ENCODE peak calls at places on chromosomes 11 and 22, in nine cellular contexts. One of them, this sample, is unnamed.

GRCh38 chr11:106288988-106289387 is 211.5 kb downstream of the AASDHPPT start:
- DNase-seq in lower leg skin: no peak
- DNase-seq in H7: no peak
- DNase-seq in kidney epithelial cell: no peak
- DNase-seq in stimulated activated CD4-positive, alpha-beta T cell treated with anti-CD3 and anti-CD28 coated beads, Interleukin-2, amount 100 ng/mL, for 48 hours: no peak
- DNase-seq in HTR-8/SVneo: no peak
- DNase-seq in anterior cingulate cortex: no peak
- DNase-seq in sigmoid colon: no peak
- DNase-seq in activated naive CD4-positive, alpha-beta T cell treated with Interleukin-2 at 50 U/mL for 16 hours: no peak
- DNase-seq in this sample: no peak

GRCh38 chr11:56950510-56950909 is 38.2 kb upstream of the OR5AK2 start:
- DNase-seq in sigmoid colon: no peak
- DNase-seq in HTR-8/SVneo: no peak
- DNase-seq in lower leg skin: no peak
- DNase-seq in anterior cingulate cortex: no peak
- DNase-seq in stimulated activated CD4-positive, alpha-beta T cell treated with anti-CD3 and anti-CD28 coated beads, Interleukin-2, amount 100 ng/mL, for 48 hours: no peak
- DNase-seq in H7: no peak
- DNase-seq in kidney epithelial cell: no peak
- DNase-seq in activated naive CD4-positive, alpha-beta T cell treated with Interleukin-2 at 50 U/mL for 16 hours: no peak
- DNase-seq in this sample: no peak

GRCh38 chr11:68009391-68010000 is 631 bp upstream of the ALDH3B1 start:
- DNase-seq in HTR-8/SVneo: no peak
- DNase-seq in lower leg skin: no peak
- DNase-seq in stimulated activated CD4-positive, alpha-beta T cell treated with anti-CD3 and anti-CD28 coated beads, Interleukin-2, amount 100 ng/mL, for 48 hours: no peak
- DNase-seq in H7: no peak
- DNase-seq in anterior cingulate cortex: no peak
- DNase-seq in kidney epithelial cell: no peak
- DNase-seq in activated naive CD4-positive, alpha-beta T cell treated with Interleukin-2 at 50 U/mL for 16 hours: no peak
- DNase-seq in sigmoid colon: no peak
- DNase-seq in this sample: peak

GRCh38 chr11:126214446-126215240 is 3.1 kb downstream of the FAM118B start:
- DNase-seq in anterior cingulate cortex: no peak
- DNase-seq in HTR-8/SVneo: no peak
- DNase-seq in sigmoid colon: no peak
- DNase-seq in kidney epithelial cell: no peak
- DNase-seq in activated naive CD4-positive, alpha-beta T cell treated with Interleukin-2 at 50 U/mL for 16 hours: no peak
- DNase-seq in lower leg skin: no peak
- DNase-seq in H7: no peak
- DNase-seq in stimulated activated CD4-positive, alpha-beta T cell treated with anti-CD3 and anti-CD28 coated beads, Interleukin-2, amount 100 ng/mL, for 48 hours: no peak
- DNase-seq in this sample: no peak

GRCh38 chr11:65663634-65664200 is 1.0 kb upstream of the RELA start:
- DNase-seq in activated naive CD4-positive, alpha-beta T cell treated with Interleukin-2 at 50 U/mL for 16 hours: peak
- DNase-seq in kidney epithelial cell: no peak
- DNase-seq in stimulated activated CD4-positive, alpha-beta T cell treated with anti-CD3 and anti-CD28 coated beads, Interleukin-2, amount 100 ng/mL, for 48 hours: no peak
- DNase-seq in lower leg skin: peak
- DNase-seq in anterior cingulate cortex: no peak
- DNase-seq in sigmoid colon: peak
- DNase-seq in HTR-8/SVneo: peak
- DNase-seq in H7: peak
- DNase-seq in this sample: peak

GRCh38 chr11:56273854-56274253 is at the start of gene OR5T1:
- DNase-seq in sigmoid colon: no peak
- DNase-seq in lower leg skin: no peak
- DNase-seq in H7: no peak
- DNase-seq in stimulated activated CD4-positive, alpha-beta T cell treated with anti-CD3 and anti-CD28 coated beads, Interleukin-2, amount 100 ng/mL, for 48 hours: no peak
- DNase-seq in kidney epithelial cell: no peak
- DNase-seq in activated naive CD4-positive, alpha-beta T cell treated with Interleukin-2 at 50 U/mL for 16 hours: no peak
- DNase-seq in HTR-8/SVneo: no peak
- DNase-seq in anterior cingulate cortex: no peak
- DNase-seq in this sample: no peak

GRCh38 chr11:18696638-18697225 is 1.8 kb upstream of the TMEM86A start:
- DNase-seq in anterior cingulate cortex: no peak
- DNase-seq in H7: no peak
- DNase-seq in kidney epithelial cell: peak
- DNase-seq in activated naive CD4-positive, alpha-beta T cell treated with Interleukin-2 at 50 U/mL for 16 hours: no peak
- DNase-seq in lower leg skin: no peak
- DNase-seq in sigmoid colon: no peak
- DNase-seq in stimulated activated CD4-positive, alpha-beta T cell treated with anti-CD3 and anti-CD28 coated beads, Interleukin-2, amount 100 ng/mL, for 48 hours: no peak
- DNase-seq in HTR-8/SVneo: no peak
- DNase-seq in this sample: no peak

GRCh38 chr22:48871176-48871840 is 956.4 kb downstream of the BRD1 start:
- DNase-seq in activated naive CD4-positive, alpha-beta T cell treated with Interleukin-2 at 50 U/mL for 16 hours: no peak
- DNase-seq in lower leg skin: no peak
- DNase-seq in kidney epithelial cell: no peak
- DNase-seq in stimulated activated CD4-positive, alpha-beta T cell treated with anti-CD3 and anti-CD28 coated beads, Interleukin-2, amount 100 ng/mL, for 48 hours: no peak
- DNase-seq in H7: peak
- DNase-seq in anterior cingulate cortex: no peak
- DNase-seq in sigmoid colon: peak
- DNase-seq in HTR-8/SVneo: no peak
- DNase-seq in this sample: no peak

GRCh38 chr22:42324566-42324965 is 54.1 kb upstream of the TCF20 start:
- DNase-seq in lower leg skin: no peak
- DNase-seq in kidney epithelial cell: no peak
- DNase-seq in sigmoid colon: no peak
- DNase-seq in anterior cingulate cortex: no peak
- DNase-seq in stimulated activated CD4-positive, alpha-beta T cell treated with anti-CD3 and anti-CD28 coated beads, Interleukin-2, amount 100 ng/mL, for 48 hours: no peak
- DNase-seq in HTR-8/SVneo: no peak
- DNase-seq in H7: no peak
- DNase-seq in activated naive CD4-positive, alpha-beta T cell treated with Interleukin-2 at 50 U/mL for 16 hours: no peak
- DNase-seq in this sample: no peak

GRCh38 chr22:49951001-49951677 is 9.4 kb upstream of the PIM3 start:
- DNase-seq in sigmoid colon: no peak
- DNase-seq in kidney epithelial cell: peak
- DNase-seq in stimulated activated CD4-positive, alpha-beta T cell treated with anti-CD3 and anti-CD28 coated beads, Interleukin-2, amount 100 ng/mL, for 48 hours: peak
- DNase-seq in anterior cingulate cortex: no peak
- DNase-seq in H7: peak
- DNase-seq in HTR-8/SVneo: no peak
- DNase-seq in lower leg skin: peak
- DNase-seq in activated naive CD4-positive, alpha-beta T cell treated with Interleukin-2 at 50 U/mL for 16 hours: no peak
- DNase-seq in this sample: peak

GRCh38 chr22:20448630-20449029 is 11.0 kb upstream of the SCARF2 start:
- DNase-seq in anterior cingulate cortex: no peak
- DNase-seq in stimulated activated CD4-positive, alpha-beta T cell treated with anti-CD3 and anti-CD28 coated beads, Interleukin-2, amount 100 ng/mL, for 48 hours: no peak
- DNase-seq in sigmoid colon: no peak
- DNase-seq in HTR-8/SVneo: no peak
- DNase-seq in activated naive CD4-positive, alpha-beta T cell treated with Interleukin-2 at 50 U/mL for 16 hours: no peak
- DNase-seq in H7: no peak
- DNase-seq in kidney epithelial cell: no peak
- DNase-seq in lower leg skin: no peak
- DNase-seq in this sample: no peak

GRCh38 chr11:99911116-99911515 is 776.0 kb upstream of the ARHGAP42 start:
- DNase-seq in H7: peak
- DNase-seq in sigmoid colon: no peak
- DNase-seq in activated naive CD4-positive, alpha-beta T cell treated with Interleukin-2 at 50 U/mL for 16 hours: no peak
- DNase-seq in anterior cingulate cortex: no peak
- DNase-seq in lower leg skin: no peak
- DNase-seq in kidney epithelial cell: no peak
- DNase-seq in stimulated activated CD4-positive, alpha-beta T cell treated with anti-CD3 and anti-CD28 coated beads, Interleukin-2, amount 100 ng/mL, for 48 hours: no peak
- DNase-seq in HTR-8/SVneo: no peak
- DNase-seq in this sample: no peak

GRCh38 chr22:34508797-34509196 is 557.2 kb upstream of the ISX start:
- DNase-seq in lower leg skin: no peak
- DNase-seq in sigmoid colon: no peak
- DNase-seq in HTR-8/SVneo: no peak
- DNase-seq in anterior cingulate cortex: no peak
- DNase-seq in stimulated activated CD4-positive, alpha-beta T cell treated with anti-CD3 and anti-CD28 coated beads, Interleukin-2, amount 100 ng/mL, for 48 hours: no peak
- DNase-seq in H7: no peak
- DNase-seq in activated naive CD4-positive, alpha-beta T cell treated with Interleukin-2 at 50 U/mL for 16 hours: no peak
- DNase-seq in kidney epithelial cell: no peak
- DNase-seq in this sample: no peak

GRCh38 chr22:50118557-50119168 is 28.9 kb downstream of the MOV10L1 start:
- DNase-seq in kidney epithelial cell: peak
- DNase-seq in HTR-8/SVneo: peak
- DNase-seq in activated naive CD4-positive, alpha-beta T cell treated with Interleukin-2 at 50 U/mL for 16 hours: no peak
- DNase-seq in H7: no peak
- DNase-seq in stimulated activated CD4-positive, alpha-beta T cell treated with anti-CD3 and anti-CD28 coated beads, Interleukin-2, amount 100 ng/mL, for 48 hours: no peak
- DNase-seq in sigmoid colon: peak
- DNase-seq in anterior cingulate cortex: no peak
- DNase-seq in lower leg skin: no peak
- DNase-seq in this sample: no peak

GRCh38 chr11:62919898-62920640 is 1.1 kb downstream of the CHRM1 start:
- DNase-seq in stimulated activated CD4-positive, alpha-beta T cell treated with anti-CD3 and anti-CD28 coated beads, Interleukin-2, amount 100 ng/mL, for 48 hours: no peak
- DNase-seq in lower leg skin: no peak
- DNase-seq in anterior cingulate cortex: no peak
- DNase-seq in H7: peak
- DNase-seq in sigmoid colon: no peak
- DNase-seq in activated naive CD4-positive, alpha-beta T cell treated with Interleukin-2 at 50 U/mL for 16 hours: no peak
- DNase-seq in kidney epithelial cell: no peak
- DNase-seq in HTR-8/SVneo: no peak
- DNase-seq in this sample: no peak

GRCh38 chr22:24153353-24153752 is 27.9 kb upstream of the SUSD2 start:
- DNase-seq in anterior cingulate cortex: no peak
- DNase-seq in sigmoid colon: no peak
- DNase-seq in H7: no peak
- DNase-seq in activated naive CD4-positive, alpha-beta T cell treated with Interleukin-2 at 50 U/mL for 16 hours: peak
- DNase-seq in kidney epithelial cell: no peak
- DNase-seq in lower leg skin: no peak
- DNase-seq in HTR-8/SVneo: no peak
- DNase-seq in stimulated activated CD4-positive, alpha-beta T cell treated with anti-CD3 and anti-CD28 coated beads, Interleukin-2, amount 100 ng/mL, for 48 hours: no peak
- DNase-seq in this sample: no peak

GRCh38 chr11:131888230-131888826 is 517.9 kb downstream of the NTM start:
- DNase-seq in kidney epithelial cell: peak
- DNase-seq in sigmoid colon: no peak
- DNase-seq in HTR-8/SVneo: peak
- DNase-seq in activated naive CD4-positive, alpha-beta T cell treated with Interleukin-2 at 50 U/mL for 16 hours: no peak
- DNase-seq in stimulated activated CD4-positive, alpha-beta T cell treated with anti-CD3 and anti-CD28 coated beads, Interleukin-2, amount 100 ng/mL, for 48 hours: no peak
- DNase-seq in H7: no peak
- DNase-seq in lower leg skin: no peak
- DNase-seq in anterior cingulate cortex: no peak
- DNase-seq in this sample: no peak

GRCh38 chr11:63613517-63614135 is 607 bp downstream of the PLAAT3 start:
- DNase-seq in kidney epithelial cell: no peak
- DNase-seq in stimulated activated CD4-positive, alpha-beta T cell treated with anti-CD3 and anti-CD28 coated beads, Interleukin-2, amount 100 ng/mL, for 48 hours: peak
- DNase-seq in HTR-8/SVneo: peak
- DNase-seq in anterior cingulate cortex: peak
- DNase-seq in sigmoid colon: peak
- DNase-seq in lower leg skin: no peak
- DNase-seq in activated naive CD4-positive, alpha-beta T cell treated with Interleukin-2 at 50 U/mL for 16 hours: peak
- DNase-seq in H7: peak
- DNase-seq in this sample: peak

GRCh38 chr11:12182650-12183511 is 72.5 kb downstream of the MICAL2 start:
- DNase-seq in kidney epithelial cell: peak
- DNase-seq in stimulated activated CD4-positive, alpha-beta T cell treated with anti-CD3 and anti-CD28 coated beads, Interleukin-2, amount 100 ng/mL, for 48 hours: no peak
- DNase-seq in H7: no peak
- DNase-seq in lower leg skin: no peak
- DNase-seq in activated naive CD4-positive, alpha-beta T cell treated with Interleukin-2 at 50 U/mL for 16 hours: no peak
- DNase-seq in HTR-8/SVneo: peak
- DNase-seq in anterior cingulate cortex: no peak
- DNase-seq in sigmoid colon: no peak
- DNase-seq in this sample: no peak

GRCh38 chr11:27025312-27025955 is 15.2 kb upstream of the BBOX1 start:
- DNase-seq in kidney epithelial cell: no peak
- DNase-seq in HTR-8/SVneo: no peak
- DNase-seq in anterior cingulate cortex: no peak
- DNase-seq in activated naive CD4-positive, alpha-beta T cell treated with Interleukin-2 at 50 U/mL for 16 hours: no peak
- DNase-seq in lower leg skin: no peak
- DNase-seq in H7: no peak
- DNase-seq in sigmoid colon: no peak
- DNase-seq in stimulated activated CD4-positive, alpha-beta T cell treated with anti-CD3 and anti-CD28 coated beads, Interleukin-2, amount 100 ng/mL, for 48 hours: no peak
- DNase-seq in this sample: no peak

GRCh38 chr22:30187726-30188407 is 58.7 kb downstream of the LIF start:
- DNase-seq in H7: no peak
- DNase-seq in sigmoid colon: no peak
- DNase-seq in HTR-8/SVneo: no peak
- DNase-seq in activated naive CD4-positive, alpha-beta T cell treated with Interleukin-2 at 50 U/mL for 16 hours: no peak
- DNase-seq in lower leg skin: no peak
- DNase-seq in kidney epithelial cell: no peak
- DNase-seq in stimulated activated CD4-positive, alpha-beta T cell treated with anti-CD3 and anti-CD28 coated beads, Interleukin-2, amount 100 ng/mL, for 48 hours: no peak
- DNase-seq in anterior cingulate cortex: no peak
- DNase-seq in this sample: no peak

GRCh38 chr22:37533995-37534394 is 14.8 kb upstream of the CARD10 start:
- DNase-seq in H7: no peak
- DNase-seq in activated naive CD4-positive, alpha-beta T cell treated with Interleukin-2 at 50 U/mL for 16 hours: no peak
- DNase-seq in sigmoid colon: no peak
- DNase-seq in stimulated activated CD4-positive, alpha-beta T cell treated with anti-CD3 and anti-CD28 coated beads, Interleukin-2, amount 100 ng/mL, for 48 hours: no peak
- DNase-seq in anterior cingulate cortex: no peak
- DNase-seq in HTR-8/SVneo: no peak
- DNase-seq in lower leg skin: no peak
- DNase-seq in kidney epithelial cell: peak
- DNase-seq in this sample: no peak

GRCh38 chr22:32494971-32495370 is 20.4 kb downstream of the FBXO7 start:
- DNase-seq in stimulated activated CD4-positive, alpha-beta T cell treated with anti-CD3 and anti-CD28 coated beads, Interleukin-2, amount 100 ng/mL, for 48 hours: no peak
- DNase-seq in lower leg skin: no peak
- DNase-seq in anterior cingulate cortex: no peak
- DNase-seq in H7: no peak
- DNase-seq in sigmoid colon: no peak
- DNase-seq in kidney epithelial cell: no peak
- DNase-seq in HTR-8/SVneo: no peak
- DNase-seq in activated naive CD4-positive, alpha-beta T cell treated with Interleukin-2 at 50 U/mL for 16 hours: no peak
- DNase-seq in this sample: no peak

GRCh38 chr11:60912223-60912850 is 1.6 kb upstream of the TMEM109 start:
- DNase-seq in activated naive CD4-positive, alpha-beta T cell treated with Interleukin-2 at 50 U/mL for 16 hours: no peak
- DNase-seq in HTR-8/SVneo: no peak
- DNase-seq in kidney epithelial cell: no peak
- DNase-seq in sigmoid colon: no peak
- DNase-seq in stimulated activated CD4-positive, alpha-beta T cell treated with anti-CD3 and anti-CD28 coated beads, Interleukin-2, amount 100 ng/mL, for 48 hours: no peak
- DNase-seq in H7: no peak
- DNase-seq in anterior cingulate cortex: no peak
- DNase-seq in lower leg skin: no peak
- DNase-seq in this sample: no peak

GRCh38 chr22:47918276-47918928 is 1156.0 kb downstream of the TBC1D22A start:
- DNase-seq in sigmoid colon: no peak
- DNase-seq in anterior cingulate cortex: no peak
- DNase-seq in lower leg skin: no peak
- DNase-seq in H7: no peak
- DNase-seq in HTR-8/SVneo: no peak
- DNase-seq in stimulated activated CD4-positive, alpha-beta T cell treated with anti-CD3 and anti-CD28 coated beads, Interleukin-2, amount 100 ng/mL, for 48 hours: peak
- DNase-seq in activated naive CD4-positive, alpha-beta T cell treated with Interleukin-2 at 50 U/mL for 16 hours: peak
- DNase-seq in kidney epithelial cell: no peak
- DNase-seq in this sample: no peak

GRCh38 chr11:106879029-106879428 is 139.2 kb downstream of the GUCY1A2 start:
- DNase-seq in lower leg skin: no peak
- DNase-seq in activated naive CD4-positive, alpha-beta T cell treated with Interleukin-2 at 50 U/mL for 16 hours: no peak
- DNase-seq in H7: no peak
- DNase-seq in stimulated activated CD4-positive, alpha-beta T cell treated with anti-CD3 and anti-CD28 coated beads, Interleukin-2, amount 100 ng/mL, for 48 hours: no peak
- DNase-seq in sigmoid colon: no peak
- DNase-seq in kidney epithelial cell: no peak
- DNase-seq in HTR-8/SVneo: no peak
- DNase-seq in anterior cingulate cortex: no peak
- DNase-seq in this sample: no peak

GRCh38 chr22:43008509-43008908 is 6.4 kb downstream of the PACSIN2 start:
- DNase-seq in anterior cingulate cortex: no peak
- DNase-seq in kidney epithelial cell: no peak
- DNase-seq in activated naive CD4-positive, alpha-beta T cell treated with Interleukin-2 at 50 U/mL for 16 hours: no peak
- DNase-seq in stimulated activated CD4-positive, alpha-beta T cell treated with anti-CD3 and anti-CD28 coated beads, Interleukin-2, amount 100 ng/mL, for 48 hours: no peak
- DNase-seq in sigmoid colon: no peak
- DNase-seq in HTR-8/SVneo: no peak
- DNase-seq in lower leg skin: no peak
- DNase-seq in H7: no peak
- DNase-seq in this sample: no peak

GRCh38 chr22:24033731-24034130 is 22.6 kb downstream of the CABIN1 start:
- DNase-seq in anterior cingulate cortex: no peak
- DNase-seq in stimulated activated CD4-positive, alpha-beta T cell treated with anti-CD3 and anti-CD28 coated beads, Interleukin-2, amount 100 ng/mL, for 48 hours: no peak
- DNase-seq in HTR-8/SVneo: no peak
- DNase-seq in sigmoid colon: no peak
- DNase-seq in H7: no peak
- DNase-seq in lower leg skin: no peak
- DNase-seq in activated naive CD4-positive, alpha-beta T cell treated with Interleukin-2 at 50 U/mL for 16 hours: no peak
- DNase-seq in kidney epithelial cell: no peak
- DNase-seq in this sample: no peak

GRCh38 chr11:2121227-2122130 is 17.7 kb downstream of the IGF2 start:
- DNase-seq in activated naive CD4-positive, alpha-beta T cell treated with Interleukin-2 at 50 U/mL for 16 hours: no peak
- DNase-seq in kidney epithelial cell: no peak
- DNase-seq in stimulated activated CD4-positive, alpha-beta T cell treated with anti-CD3 and anti-CD28 coated beads, Interleukin-2, amount 100 ng/mL, for 48 hours: no peak
- DNase-seq in lower leg skin: no peak
- DNase-seq in H7: peak
- DNase-seq in HTR-8/SVneo: no peak
- DNase-seq in sigmoid colon: no peak
- DNase-seq in anterior cingulate cortex: no peak
- DNase-seq in this sample: no peak

GRCh38 chr22:41766476-41766875 is 34.0 kb upstream of the CCDC134 start:
- DNase-seq in stimulated activated CD4-positive, alpha-beta T cell treated with anti-CD3 and anti-CD28 coated beads, Interleukin-2, amount 100 ng/mL, for 48 hours: no peak
- DNase-seq in anterior cingulate cortex: no peak
- DNase-seq in sigmoid colon: no peak
- DNase-seq in HTR-8/SVneo: no peak
- DNase-seq in lower leg skin: no peak
- DNase-seq in activated naive CD4-positive, alpha-beta T cell treated with Interleukin-2 at 50 U/mL for 16 hours: no peak
- DNase-seq in kidney epithelial cell: peak
- DNase-seq in H7: no peak
- DNase-seq in this sample: no peak

GRCh38 chr22:50016308-50016987 is 3.9 kb upstream of the IL17REL start:
- DNase-seq in activated naive CD4-positive, alpha-beta T cell treated with Interleukin-2 at 50 U/mL for 16 hours: no peak
- DNase-seq in stimulated activated CD4-positive, alpha-beta T cell treated with anti-CD3 and anti-CD28 coated beads, Interleukin-2, amount 100 ng/mL, for 48 hours: no peak
- DNase-seq in HTR-8/SVneo: no peak
- DNase-seq in anterior cingulate cortex: no peak
- DNase-seq in H7: peak
- DNase-seq in sigmoid colon: peak
- DNase-seq in kidney epithelial cell: no peak
- DNase-seq in lower leg skin: no peak
- DNase-seq in this sample: peak